ENCODE peak calls at places on chromosomes 13 and 19, in seven cellular contexts. A, V, R, Y, E, I and Q are unnamed samples.

GRCh38 chr13:46008631-46009030 is 43.9 kb downstream of the ZC3H13 start:
- DNase-seq in A (no peak), V (no peak), R (no peak), Y (no peak), E (no peak), I (no peak), Q (no peak)

GRCh38 chr13:76293751-76294150 is 592.5 kb downstream of the KCTD12 start:
- DNase-seq in A (no peak), V (no peak), R (no peak), Y (no peak), E (no peak), I (no peak), Q (no peak)

GRCh38 chr19:3068071-3068470 is 5.8 kb upstream of the TLE5 start:
- DNase-seq in A (no peak), V (no peak), R (no peak), Y (no peak), E (no peak), I (no peak), Q (no peak)

GRCh38 chr13:105918842-105919741 is 616.4 kb downstream of the EFNB2 start:
- DNase-seq in A (no peak), V (peak; percentile 77), R (no peak), Y (no peak), E (peak; percentile 80), I (no peak), Q (no peak)

GRCh38 chr13:29733069-29733700 is 117.2 kb downstream of the UBL3 start:
- DNase-seq in A (no peak), V (peak; percentile 90), R (no peak), Y (no peak), E (no peak), I (no peak), Q (no peak)

GRCh38 chr13:47679391-47679790 is 321.7 kb downstream of the SUCLA2 start:
- DNase-seq in A (no peak), V (no peak), R (no peak), Y (no peak), E (no peak), I (no peak), Q (no peak)

GRCh38 chr19:48244289-48244688 is 11.4 kb downstream of the CARD8 start:
- DNase-seq in A (no peak), V (peak; percentile 27), R (no peak), Y (peak; percentile 56), E (no peak), I (peak; percentile 20), Q (no peak)

GRCh38 chr13:53250272-53250875 is 221.8 kb downstream of the OLFM4 start:
- DNase-seq in A (no peak), V (peak; percentile 93), R (peak; percentile 95), Y (no peak), E (peak; percentile 72), I (no peak), Q (no peak)

GRCh38 chr13:28492527-28493367 is 2.2 kb downstream of the FLT1 start:
- DNase-seq in A (no peak), V (no peak), R (peak; percentile 40), Y (peak; percentile 68), E (no peak), I (peak; percentile 25), Q (no peak)

GRCh38 chr13:95787356-95788099 is 110.6 kb downstream of the DNAJC3 start:
- DNase-seq in A (no peak), V (no peak), R (no peak), Y (no peak), E (no peak), I (no peak), Q (no peak)

GRCh38 chr13:32206097-32206740 is 108.9 kb downstream of the ZAR1L start:
- DNase-seq in A (no peak), V (no peak), R (peak; percentile 68), Y (no peak), E (no peak), I (no peak), Q (no peak)

GRCh38 chr13:74062933-74063332 is 71.3 kb downstream of the KLF12 start:
- DNase-seq in A (no peak), V (no peak), R (no peak), Y (peak; percentile 75), E (no peak), I (no peak), Q (no peak)

GRCh38 chr13:81639984-81640582 is 1299.2 kb upstream of the SPRY2 start:
- DNase-seq in A (no peak), V (peak; percentile 51), R (peak; percentile 64), Y (no peak), E (peak; percentile 64), I (no peak), Q (no peak)

GRCh38 chr13:105363747-105364177 is 1171.7 kb downstream of the EFNB2 start:
- DNase-seq in A (no peak), V (peak; percentile 5), R (peak; percentile 55), Y (no peak), E (no peak), I (no peak), Q (no peak)

GRCh38 chr13:20130652-20131051 is 30.2 kb downstream of the GJA3 start:
- DNase-seq in A (no peak), V (no peak), R (no peak), Y (no peak), E (no peak), I (no peak), Q (peak; percentile 19)

GRCh38 chr19:38506723-38507550 is 73.4 kb downstream of the RYR1 start:
- DNase-seq in A (peak; percentile 5), V (peak; percentile 100), R (peak; percentile 97), Y (peak; percentile 96), E (peak; percentile 75), I (peak; percentile 91), Q (peak; percentile 56)

GRCh38 chr13:50589651-50590054 is 253.8 kb downstream of the DLEU7 start:
- DNase-seq in A (no peak), V (peak; percentile 57), R (no peak), Y (no peak), E (no peak), I (no peak), Q (no peak)

GRCh38 chr19:13078897-13079541 is 23.6 kb downstream of the LYL1 start:
- DNase-seq in A (no peak), V (no peak), R (no peak), Y (no peak), E (no peak), I (no peak), Q (no peak)

GRCh38 chr19:12890787-12891552 is at the start of gene GCDH:
- DNase-seq in A (peak; percentile 96), V (peak; percentile 98), R (peak; percentile 98), Y (peak; percentile 98), E (peak; percentile 96), I (peak; percentile 94), Q (peak; percentile 98)

GRCh38 chr19:24072720-24073119 is 14.3 kb upstream of the ZNF254 start:
- DNase-seq in A (no peak), V (no peak), R (no peak), Y (no peak), E (no peak), I (no peak), Q (no peak)

GRCh38 chr13:109569938-109570711 is 216.3 kb downstream of the IRS2 start:
- DNase-seq in A (no peak), V (peak; percentile 52), R (no peak), Y (peak; percentile 53), E (no peak), I (peak; percentile 1), Q (no peak)

GRCh38 chr19:41128692-41129091 is 14.5 kb downstream of the CYP2F1 start:
- DNase-seq in A (no peak), V (no peak), R (no peak), Y (no peak), E (no peak), I (no peak), Q (no peak)

GRCh38 chr13:109802936-109803335 is 16.6 kb upstream of the IRS2 start:
- DNase-seq in A (no peak), V (no peak), R (no peak), Y (no peak), E (peak; percentile 32), I (no peak), Q (no peak)

GRCh38 chr13:74115138-74115537 is 19.1 kb downstream of the KLF12 start:
- DNase-seq in A (no peak), V (no peak), R (no peak), Y (no peak), E (no peak), I (no peak), Q (no peak)

GRCh38 chr19:33686246-33686645 is 64.5 kb downstream of the CHST8 start:
- DNase-seq in A (no peak), V (no peak), R (no peak), Y (no peak), E (no peak), I (no peak), Q (no peak)

GRCh38 chr13:39602277-39602613 is 748 bp downstream of the LHFPL6 start:
- DNase-seq in A (no peak), V (peak; percentile 53), R (no peak), Y (no peak), E (no peak), I (no peak), Q (no peak)

GRCh38 chr19:10748924-10749434 is 31.1 kb downstream of the DNM2 start:
- DNase-seq in A (peak; percentile 47), V (peak; percentile 93), R (no peak), Y (no peak), E (no peak), I (no peak), Q (peak; percentile 73)

GRCh38 chr13:50518791-50519201 is 324.7 kb downstream of the DLEU7 start:
- DNase-seq in A (no peak), V (no peak), R (no peak), Y (no peak), E (no peak), I (no peak), Q (peak; percentile 79)

GRCh38 chr19:10756371-10756770 is 38.5 kb downstream of the DNM2 start:
- DNase-seq in A (no peak), V (no peak), R (no peak), Y (no peak), E (no peak), I (no peak), Q (no peak)

GRCh38 chr13:111663505-111663904 is 343.1 kb downstream of the TEX29 start:
- DNase-seq in A (no peak), V (no peak), R (no peak), Y (no peak), E (no peak), I (no peak), Q (no peak)

GRCh38 chr19:36009220-36009619 is 607 bp upstream of the SYNE4 start:
- DNase-seq in A (peak; percentile 31), V (peak; percentile 60), R (peak; percentile 91), Y (peak; percentile 69), E (peak; percentile 75), I (no peak), Q (peak; percentile 76)

GRCh38 chr13:97460004-97460756 is 26.2 kb downstream of the RAP2A start:
- DNase-seq in A (no peak), V (peak; percentile 60), R (no peak), Y (no peak), E (no peak), I (no peak), Q (no peak)

GRCh38 chr13:59510377-59510776 is 653.4 kb downstream of the DIAPH3 start:
- DNase-seq in A (no peak), V (no peak), R (no peak), Y (no peak), E (no peak), I (no peak), Q (no peak)

GRCh38 chr13:114131581-114132418 is 623 bp downstream of the RASA3 start:
- DNase-seq in A (no peak), V (peak; percentile 40), R (peak; percentile 77), Y (peak; percentile 49), E (no peak), I (peak; percentile 30), Q (no peak)